ENCODE peak calls at places on chromosomes 13 and 19, in four cellular contexts. One of them, this sample, is unnamed.

GRCh38 chr19:6394831-6395230 is 1.9 kb upstream of the GTF2F1 start:
- DNase-seq in psoas muscle: no peak
- DNase-seq in neural progenitor cell: no peak
- DNase-seq in body of pancreas: no peak
- DNase-seq in this sample: no peak

GRCh38 chr13:114309806-114310410 is 4.4 kb upstream of the CHAMP1 start:
- DNase-seq in neural progenitor cell: peak
- DNase-seq in psoas muscle: no peak
- DNase-seq in body of pancreas: no peak
- DNase-seq in this sample: no peak

GRCh38 chr19:50215820-50216219 is 12.4 kb downstream of the MYH14 start:
- DNase-seq in neural progenitor cell: no peak
- DNase-seq in psoas muscle: no peak
- DNase-seq in body of pancreas: no peak
- DNase-seq in this sample: no peak

GRCh38 chr19:31258211-31259052 is 90.8 kb downstream of the TSHZ3 start:
- DNase-seq in psoas muscle: no peak
- DNase-seq in body of pancreas: no peak
- DNase-seq in neural progenitor cell: no peak
- DNase-seq in this sample: no peak

GRCh38 chr13:78431328-78431727 is 172.0 kb downstream of the POU4F1 start:
- DNase-seq in body of pancreas: no peak
- DNase-seq in neural progenitor cell: no peak
- DNase-seq in psoas muscle: no peak
- DNase-seq in this sample: no peak

GRCh38 chr13:66152596-66152995 is 1077.5 kb downstream of the PCDH9 start:
- DNase-seq in body of pancreas: no peak
- DNase-seq in neural progenitor cell: no peak
- DNase-seq in psoas muscle: no peak
- DNase-seq in this sample: no peak

GRCh38 chr13:98406475-98406874 is 170.4 kb downstream of the STK24 start:
- DNase-seq in psoas muscle: no peak
- DNase-seq in body of pancreas: no peak
- DNase-seq in neural progenitor cell: no peak
- DNase-seq in this sample: no peak

GRCh38 chr19:45253396-45254027 is 2.4 kb downstream of the MARK4 start:
- DNase-seq in neural progenitor cell: no peak
- DNase-seq in body of pancreas: no peak
- DNase-seq in psoas muscle: no peak
- DNase-seq in this sample: no peak

GRCh38 chr13:39379667-39380655 is 223.0 kb downstream of the LHFPL6 start:
- DNase-seq in body of pancreas: no peak
- DNase-seq in neural progenitor cell: no peak
- DNase-seq in psoas muscle: no peak
- DNase-seq in this sample: no peak

GRCh38 chr19:31185261-31185660 is 164.0 kb downstream of the TSHZ3 start:
- DNase-seq in neural progenitor cell: peak
- DNase-seq in psoas muscle: no peak
- DNase-seq in body of pancreas: no peak
- DNase-seq in this sample: no peak

GRCh38 chr19:14406645-14407331 is 12.4 kb downstream of the DDX39A start:
- DNase-seq in neural progenitor cell: no peak
- DNase-seq in body of pancreas: no peak
- DNase-seq in psoas muscle: no peak
- DNase-seq in this sample: no peak

GRCh38 chr13:98598043-98598442 is 21.1 kb upstream of the STK24 start:
- DNase-seq in psoas muscle: no peak
- DNase-seq in body of pancreas: no peak
- DNase-seq in neural progenitor cell: peak
- DNase-seq in this sample: no peak

GRCh38 chr13:37383066-37383465 is 215.5 kb downstream of the POSTN start:
- DNase-seq in psoas muscle: no peak
- DNase-seq in body of pancreas: no peak
- DNase-seq in neural progenitor cell: peak
- DNase-seq in this sample: no peak

GRCh38 chr13:38348890-38349289 is 761 bp upstream of the UFM1 start:
- DNase-seq in psoas muscle: no peak
- DNase-seq in neural progenitor cell: no peak
- DNase-seq in body of pancreas: no peak
- DNase-seq in this sample: no peak

GRCh38 chr19:39246951-39247669 is 1.5 kb downstream of the IFNL4 start:
- DNase-seq in body of pancreas: peak
- DNase-seq in psoas muscle: peak
- DNase-seq in neural progenitor cell: peak
- DNase-seq in this sample: no peak

GRCh38 chr19:57171551-57172081 is 4.3 kb upstream of the DUXA start:
- DNase-seq in neural progenitor cell: peak
- DNase-seq in body of pancreas: peak
- DNase-seq in psoas muscle: peak
- DNase-seq in this sample: no peak

GRCh38 chr13:21964686-21965085 is 293.8 kb downstream of the FGF9 start:
- DNase-seq in neural progenitor cell: no peak
- DNase-seq in psoas muscle: no peak
- DNase-seq in body of pancreas: no peak
- DNase-seq in this sample: no peak

GRCh38 chr13:28819748-28820098 is 416 bp upstream of the MTUS2 start:
- DNase-seq in body of pancreas: peak
- DNase-seq in neural progenitor cell: peak
- DNase-seq in psoas muscle: no peak
- DNase-seq in this sample: no peak

GRCh38 chr13:80679423-80679822 is 338.5 kb upstream of the SPRY2 start:
- DNase-seq in psoas muscle: no peak
- DNase-seq in body of pancreas: no peak
- DNase-seq in neural progenitor cell: no peak
- DNase-seq in this sample: no peak

GRCh38 chr19:45171211-45171623 is 6.8 kb downstream of the TRAPPC6A start:
- DNase-seq in body of pancreas: no peak
- DNase-seq in psoas muscle: no peak
- DNase-seq in neural progenitor cell: no peak
- DNase-seq in this sample: no peak

GRCh38 chr19:50432658-50433057 is at the start of gene MYBPC2:
- DNase-seq in neural progenitor cell: peak
- DNase-seq in body of pancreas: peak
- DNase-seq in psoas muscle: no peak
- DNase-seq in this sample: no peak

GRCh38 chr13:106104281-106104901 is 431.1 kb downstream of the EFNB2 start:
- DNase-seq in body of pancreas: no peak
- DNase-seq in neural progenitor cell: peak
- DNase-seq in psoas muscle: no peak
- DNase-seq in this sample: peak

GRCh38 chr19:20969498-20969897 is 46.4 kb downstream of the ZNF85 start:
- DNase-seq in psoas muscle: no peak
- DNase-seq in neural progenitor cell: no peak
- DNase-seq in body of pancreas: peak
- DNase-seq in this sample: no peak

GRCh38 chr19:21617740-21618339 is 112.4 kb downstream of the ZNF429 start:
- DNase-seq in neural progenitor cell: no peak
- DNase-seq in body of pancreas: no peak
- DNase-seq in psoas muscle: no peak
- DNase-seq in this sample: no peak

GRCh38 chr19:52946322-52947310 is 16.1 kb downstream of the ZNF816 start:
- DNase-seq in neural progenitor cell: peak
- DNase-seq in body of pancreas: peak
- DNase-seq in psoas muscle: peak
- DNase-seq in this sample: no peak

DNA sequence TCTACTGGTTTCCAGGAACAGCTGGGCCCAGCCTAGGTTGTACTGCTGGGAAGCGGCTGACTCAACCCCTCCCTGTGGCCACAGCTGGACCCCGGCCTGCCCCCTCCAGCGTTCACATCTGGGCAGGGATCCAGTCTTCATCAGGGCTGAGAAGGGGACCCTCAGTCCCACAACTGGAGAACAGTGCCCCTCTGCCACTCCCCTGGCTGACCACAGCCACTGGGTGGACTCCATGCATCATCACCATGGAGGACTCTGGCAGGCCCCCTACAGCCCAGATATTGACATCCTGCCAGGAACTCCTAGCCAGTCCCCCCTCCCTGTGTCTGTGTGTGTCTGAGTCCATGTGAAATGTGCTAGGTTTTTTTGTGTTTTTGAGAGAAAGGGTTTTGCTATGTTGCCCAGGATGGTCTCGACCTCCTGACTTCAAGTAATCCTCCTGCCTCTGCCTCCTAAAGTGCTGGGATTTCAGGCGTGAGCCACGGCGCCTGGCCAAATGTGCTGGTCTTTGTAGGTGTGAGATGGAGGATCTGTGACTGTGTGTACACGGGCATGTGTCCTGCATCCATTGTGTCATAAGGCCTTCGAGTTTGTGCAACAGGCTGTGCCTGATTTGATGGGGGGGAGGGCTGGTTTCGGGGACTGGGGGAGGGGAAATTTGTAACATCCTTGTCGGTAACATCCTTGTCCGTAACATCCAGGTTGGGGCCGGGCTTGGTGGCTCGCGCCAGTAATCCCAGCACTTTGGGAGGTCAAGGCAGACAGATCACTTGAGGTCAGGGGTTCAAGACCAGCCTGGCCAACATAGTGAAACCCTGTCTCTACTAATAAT is 4.0 kb upstream of the HOOK2 start:
- DNase-seq in body of pancreas: peak
- DNase-seq in neural progenitor cell: peak
- DNase-seq in psoas muscle: peak
- DNase-seq in this sample: peak
- TF ChIP-seq CTCF in body of pancreas: no peak
- TF ChIP-seq CTCF in neural progenitor cell: peak
- TF ChIP-seq CTCF in psoas muscle: no peak
- TF ChIP-seq CTCF in this sample: no peak

DNA sequence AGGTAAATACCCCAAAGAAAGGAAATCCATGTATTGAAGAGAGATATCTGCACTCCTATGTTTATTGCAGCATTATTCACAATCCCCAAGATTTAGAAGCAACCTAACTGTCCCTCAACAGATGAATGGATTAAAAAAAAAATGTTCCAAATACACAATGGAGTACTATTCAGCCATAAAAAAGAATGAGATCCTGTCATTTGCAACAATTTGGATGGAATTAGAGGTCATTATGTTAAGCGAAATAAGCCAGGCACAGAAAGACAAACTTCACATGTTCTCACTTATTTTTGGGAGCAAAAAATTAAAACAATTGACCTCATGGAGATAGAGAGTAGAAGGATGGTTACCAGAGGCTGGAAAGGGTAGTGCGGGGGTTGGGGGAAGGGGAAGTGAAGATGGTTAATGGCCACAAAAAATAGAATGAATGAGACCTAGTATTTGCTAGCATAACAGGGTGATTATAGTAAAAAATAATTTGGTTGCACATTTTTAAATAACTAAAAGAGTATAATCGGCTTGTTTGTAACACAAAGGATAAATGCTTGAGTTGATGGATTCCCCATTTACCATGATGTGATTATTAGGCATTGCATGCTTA is 9.7 kb upstream of the ZNF709 start:
- DNase-seq in psoas muscle: no peak
- DNase-seq in body of pancreas: no peak
- DNase-seq in neural progenitor cell: no peak
- DNase-seq in this sample: no peak
- H3K4me3 ChIP-seq in psoas muscle: peak
- H3K4me3 ChIP-seq in body of pancreas: no peak
- H3K4me3 ChIP-seq in neural progenitor cell: no peak
- H3K4me3 ChIP-seq in this sample: no peak

DNA sequence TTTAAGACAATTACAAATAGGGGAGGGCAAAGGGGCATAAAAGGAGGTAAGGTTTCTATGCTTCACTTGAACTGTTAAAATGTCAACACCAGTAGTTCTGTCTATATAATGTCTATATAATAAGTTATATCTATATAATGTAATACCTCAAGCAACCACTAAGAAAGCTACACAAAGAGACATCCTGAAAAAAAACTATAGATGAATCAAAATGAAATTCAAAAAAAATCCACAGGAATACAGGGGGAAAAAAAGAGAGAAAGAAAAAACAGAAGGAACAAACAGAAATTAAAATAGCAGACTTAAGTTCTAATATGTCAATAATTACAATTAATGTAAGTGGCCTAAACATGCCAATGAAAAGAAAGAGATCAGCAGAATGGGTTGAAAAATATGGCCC is 186.0 kb downstream of the KCTD15 start:
- DNase-seq in psoas muscle: no peak
- DNase-seq in neural progenitor cell: no peak
- DNase-seq in body of pancreas: no peak
- DNase-seq in this sample: no peak
- TF ChIP-seq CTCF in psoas muscle: no peak
- TF ChIP-seq CTCF in neural progenitor cell: no peak
- TF ChIP-seq CTCF in body of pancreas: peak
- TF ChIP-seq CTCF in this sample: no peak

DNA sequence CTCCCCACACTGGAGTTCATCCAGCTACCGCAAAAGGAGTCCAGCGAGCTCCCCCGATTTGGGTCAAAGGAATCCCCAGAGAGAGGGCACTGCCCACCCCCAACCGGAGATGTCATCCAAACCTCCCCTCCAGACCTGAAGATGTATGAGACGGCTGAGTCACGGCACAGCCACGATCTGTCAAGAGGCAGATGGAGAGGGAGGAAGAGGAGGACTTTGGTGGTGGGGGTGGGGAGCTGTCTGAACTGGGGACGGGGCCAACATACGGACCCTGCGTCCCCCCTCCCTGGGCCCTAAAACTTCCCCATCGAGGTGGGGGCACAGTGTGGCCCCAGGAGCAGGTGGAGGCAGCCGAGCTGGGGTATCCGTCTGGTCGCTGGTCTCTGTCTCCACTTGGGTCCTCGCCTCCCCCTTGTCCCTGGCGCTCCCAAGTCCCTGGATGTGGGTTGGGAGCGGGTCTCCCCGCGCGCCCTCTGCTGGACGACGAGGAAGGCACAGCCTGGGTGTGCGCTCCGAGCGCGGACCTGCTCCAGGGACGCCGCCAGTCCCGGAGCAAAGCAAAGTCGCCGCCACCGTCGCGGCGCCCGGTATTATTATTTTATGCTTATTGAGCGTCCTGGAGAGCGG is 3.8 kb downstream of the PDE4A start:
- DNase-seq in psoas muscle: peak
- DNase-seq in body of pancreas: peak
- DNase-seq in neural progenitor cell: peak
- DNase-seq in this sample: no peak
- H3K4me3 ChIP-seq in psoas muscle: peak
- H3K4me3 ChIP-seq in body of pancreas: no peak
- H3K4me3 ChIP-seq in neural progenitor cell: peak
- H3K4me3 ChIP-seq in this sample: peak